ENCODE peak calls at places on chromosome 2, in six cellular contexts. Z, V, Y, R, H and E are unnamed samples.

GRCh38 chr2:187549951-187550555 is 4.2 kb downstream of the TFPI start:
- DNase-seq in Z (no peak), V (no peak), Y (no peak), R (no peak), H (no peak), E (no peak)

GRCh38 chr2:13009027-13009426 is 292.3 kb downstream of the TRIB2 start:
- DNase-seq in Z (no peak), V (no peak), Y (no peak), R (no peak), H (peak), E (no peak)

GRCh38 chr2:216426938-216427337 is 14.7 kb downstream of the SMARCAL1 start:
- DNase-seq in Z (no peak), V (no peak), Y (no peak), R (peak), H (peak), E (no peak)

GRCh38 chr2:18987592-18988073 is 370.8 kb downstream of the OSR1 start:
- DNase-seq in Z (no peak), V (peak), Y (peak), R (peak), H (peak), E (no peak)

GRCh38 chr2:14944562-14945346 is 312.2 kb downstream of the LRATD1 start:
- DNase-seq in Z (no peak), V (no peak), Y (no peak), R (peak), H (peak), E (no peak)

GRCh38 chr2:109378682-109379081 is 235.1 kb downstream of the SEPTIN10 start:
- DNase-seq in Z (no peak), V (no peak), Y (peak), R (no peak), H (peak), E (no peak)

GRCh38 chr2:163210430-163210918 is 371.9 kb upstream of the KCNH7 start:
- DNase-seq in Z (no peak), V (no peak), Y (no peak), R (no peak), H (peak), E (no peak)

GRCh38 chr2:225865468-225865867 is 466.0 kb downstream of the NYAP2 start:
- DNase-seq in Z (no peak), V (no peak), Y (no peak), R (peak), H (peak), E (no peak)

GRCh38 chr2:38075436-38076249 is at the start of gene CYP1B1:
- DNase-seq in Z (no peak), V (peak), Y (no peak), R (no peak), H (no peak), E (no peak)

GRCh38 chr2:230660294-230661060 is 52.2 kb upstream of the CAB39 start:
- DNase-seq in Z (no peak), V (peak), Y (no peak), R (no peak), H (no peak), E (no peak)

GRCh38 chr2:175034728-175035127 is 29.5 kb upstream of the CHN1 start:
- DNase-seq in Z (no peak), V (no peak), Y (no peak), R (no peak), H (no peak), E (no peak)

GRCh38 chr2:28471701-28472236 is 24.1 kb upstream of the PLB1 start:
- DNase-seq in Z (no peak), V (no peak), Y (no peak), R (no peak), H (no peak), E (no peak)

GRCh38 chr2:186422226-186422625 is 63.8 kb upstream of the ZC3H15 start:
- DNase-seq in Z (no peak), V (no peak), Y (peak), R (peak), H (peak), E (no peak)

GRCh38 chr2:69368588-69368987 is 18.4 kb downstream of the GFPT1 start:
- DNase-seq in Z (no peak), V (no peak), Y (no peak), R (no peak), H (no peak), E (no peak)

GRCh38 chr2:86017901-86018896 is 87.5 kb downstream of the POLR1A start:
- DNase-seq in Z (no peak), V (no peak), Y (peak), R (no peak), H (peak), E (no peak)

GRCh38 chr2:148273158-148273691 is 252.3 kb downstream of the MBD5 start:
- DNase-seq in Z (no peak), V (no peak), Y (no peak), R (peak), H (peak), E (no peak)

GRCh38 chr2:47488870-47489584 is 86.1 kb downstream of the MSH2 start:
- DNase-seq in Z (no peak), V (no peak), Y (no peak), R (peak), H (peak), E (no peak)

GRCh38 chr2:190267302-190267701 is 52.3 kb downstream of the HIBCH start:
- DNase-seq in Z (no peak), V (no peak), Y (no peak), R (peak), H (peak), E (no peak)

GRCh38 chr2:176080540-176081355 is 3.0 kb downstream of the EVX2 start:
- DNase-seq in Z (peak), V (no peak), Y (no peak), R (no peak), H (no peak), E (no peak)

GRCh38 chr2:216683846-216684245 is 11.5 kb downstream of the IGFBP5 start:
- DNase-seq in Z (no peak), V (no peak), Y (peak), R (peak), H (peak), E (no peak)

GRCh38 chr2:191566347-191566746 is 111.6 kb upstream of the NABP1 start:
- DNase-seq in Z (peak), V (peak), Y (peak), R (peak), H (peak), E (no peak)

GRCh38 chr2:216474925-216475670 is 23.5 kb upstream of the RPL37A start:
- DNase-seq in Z (peak), V (no peak), Y (no peak), R (no peak), H (no peak), E (no peak)

GRCh38 chr2:233926806-233927205 is 9.6 kb downstream of the TRPM8 start:
- DNase-seq in Z (no peak), V (no peak), Y (no peak), R (no peak), H (no peak), E (no peak)

GRCh38 chr2:233928594-233929351 is 11.6 kb downstream of the TRPM8 start:
- DNase-seq in Z (no peak), V (no peak), Y (no peak), R (no peak), H (peak), E (no peak)

GRCh38 chr2:233925402-233925801 is 8.2 kb downstream of the TRPM8 start:
- DNase-seq in Z (no peak), V (no peak), Y (no peak), R (no peak), H (no peak), E (no peak)

GRCh38 chr2:233934524-233934923 is 17.4 kb downstream of the TRPM8 start:
- DNase-seq in Z (no peak), V (no peak), Y (no peak), R (no peak), H (no peak), E (no peak)

DNA sequence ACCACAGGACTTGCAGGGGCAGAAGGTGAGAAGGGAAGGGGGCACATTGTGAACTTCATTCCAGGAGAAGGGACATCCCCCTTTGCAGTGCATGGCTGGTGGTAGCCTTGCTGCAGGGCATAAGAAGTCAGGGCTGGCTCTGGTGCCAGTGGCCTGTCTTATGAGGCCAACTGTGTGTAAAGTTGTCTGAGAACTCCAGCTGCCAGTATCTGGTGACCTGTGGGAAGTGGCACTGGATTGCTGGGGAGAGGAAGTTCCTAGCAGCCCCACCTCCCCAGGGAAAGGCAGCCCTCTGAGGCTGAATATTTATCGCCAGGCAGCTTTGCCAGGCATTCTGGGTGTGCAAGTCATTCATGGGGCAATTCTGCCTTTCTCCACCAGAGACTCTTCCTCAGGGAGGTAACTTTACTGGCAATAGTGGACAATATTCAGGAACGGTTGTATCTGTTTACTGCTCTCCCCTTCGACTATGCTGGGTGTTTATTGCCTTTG is 12.2 kb downstream of the TRPM8 start:
- DNase-seq in Z (no peak), V (no peak), Y (no peak), R (no peak), H (no peak), E (no peak)
- TF ChIP-seq CTCF in Z (no peak), V (no peak), Y (no peak), R (no peak), H (no peak), E (no peak)

GRCh38 chr2:170917957-170918356 is 11.1 kb upstream of the GORASP2 start:
- DNase-seq in Z (no peak), V (no peak), Y (no peak), R (no peak), H (no peak), E (no peak)
- TF ChIP-seq CTCF in Z (no peak), V (no peak), Y (no peak), R (no peak), H (no peak), E (no peak)

DNA sequence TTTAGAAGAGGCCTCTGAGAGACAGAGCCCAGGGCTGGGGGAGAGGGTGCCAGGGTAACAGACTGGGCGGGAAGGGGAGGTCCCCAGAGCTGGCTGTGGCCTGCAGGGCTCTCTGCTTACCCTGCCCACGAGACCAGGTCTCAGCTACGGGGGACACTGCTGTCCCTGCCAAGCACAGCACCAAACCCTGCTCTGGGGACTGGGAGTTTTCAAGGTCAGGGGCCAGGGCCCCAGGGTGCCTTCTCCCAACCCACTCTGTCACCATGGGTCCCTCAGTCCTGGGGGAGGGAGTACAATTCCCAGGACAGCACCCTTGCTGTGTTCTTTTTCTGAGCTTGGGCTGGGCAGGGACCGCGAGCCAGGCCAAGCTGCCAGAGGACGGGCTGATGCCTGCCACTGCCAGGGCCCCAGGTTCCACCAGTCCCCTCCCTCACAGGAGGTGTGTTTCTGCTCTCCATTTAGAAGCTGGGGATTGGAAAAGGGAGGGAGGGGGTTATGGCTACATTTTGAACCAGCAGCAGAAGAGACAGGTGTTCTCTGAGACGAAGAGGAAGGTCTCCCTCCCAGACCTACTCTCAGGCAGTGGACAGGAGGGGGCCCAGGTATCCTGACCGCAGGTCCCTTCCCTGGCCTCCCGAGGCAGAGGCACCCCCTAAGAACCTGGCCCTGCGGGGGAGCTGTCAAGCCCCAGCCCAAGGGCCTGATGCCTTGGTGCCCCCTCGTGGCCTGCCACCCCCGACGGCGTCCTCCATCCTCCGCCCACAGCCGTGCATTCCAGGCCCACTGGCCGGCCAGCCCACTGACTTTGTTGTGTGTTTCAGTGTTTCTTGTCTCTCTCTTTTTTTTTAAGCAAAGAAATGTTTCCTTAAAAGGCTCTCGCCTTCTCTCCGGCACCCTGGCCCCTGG is 80.4 kb downstream of the TNS1 start:
- DNase-seq in Z (no peak), V (peak), Y (peak), R (no peak), H (peak), E (no peak)
- TF ChIP-seq CTCF in Z (no peak), V (peak), Y (peak), R (peak), H (peak), E (no peak)

GRCh38 chr2:42979870-42980763 is 187.7 kb upstream of the HAAO start:
- DNase-seq in Z (no peak), V (no peak), Y (no peak), R (no peak), H (no peak), E (no peak)

GRCh38 chr2:42978175-42978886 is 185.9 kb upstream of the HAAO start:
- DNase-seq in Z (no peak), V (no peak), Y (peak), R (no peak), H (no peak), E (no peak)

GRCh38 chr2:42978887-42979415 is 186.6 kb upstream of the HAAO start:
- DNase-seq in Z (no peak), V (no peak), Y (no peak), R (no peak), H (no peak), E (no peak)

GRCh38 chr2:42980764-42981416 is 188.5 kb upstream of the HAAO start:
- DNase-seq in Z (no peak), V (no peak), Y (no peak), R (no peak), H (no peak), E (no peak)

DNA sequence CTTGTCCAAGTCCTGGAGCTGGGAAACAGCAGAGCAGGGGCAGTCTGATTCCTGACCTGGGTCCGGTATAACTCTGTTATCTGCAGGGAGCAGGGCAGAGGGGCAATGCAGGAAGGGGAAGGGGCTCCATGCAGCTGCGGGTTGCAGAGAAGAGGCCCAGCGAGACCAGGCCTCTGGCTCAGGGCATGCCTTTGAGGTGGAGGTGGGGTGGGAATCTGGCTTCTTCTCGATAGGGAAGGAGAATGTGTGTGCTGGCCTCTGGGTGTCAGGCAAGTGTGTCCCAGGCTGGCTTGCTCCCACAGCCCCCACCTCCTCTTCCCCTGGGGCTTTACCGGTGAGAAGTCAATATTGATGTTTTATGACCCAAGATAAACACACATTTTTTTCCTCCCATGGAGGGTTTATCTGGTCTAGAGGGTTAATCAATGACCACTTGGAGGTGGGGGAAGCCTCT is 187.1 kb upstream of the HAAO start:
- DNase-seq in Z (no peak), V (no peak), Y (no peak), R (no peak), H (no peak), E (no peak)
- TF ChIP-seq CTCF in Z (no peak), V (no peak), Y (no peak), R (no peak), H (no peak), E (no peak)

GRCh38 chr2:126657636-126658315 is 1.8 kb downstream of the GYPC start:
- DNase-seq in Z (peak), V (peak), Y (peak), R (peak), H (peak), E (no peak)
- TF ChIP-seq CTCF in Z (no peak), V (no peak), Y (peak), R (peak), H (no peak), E (no peak)

DNA sequence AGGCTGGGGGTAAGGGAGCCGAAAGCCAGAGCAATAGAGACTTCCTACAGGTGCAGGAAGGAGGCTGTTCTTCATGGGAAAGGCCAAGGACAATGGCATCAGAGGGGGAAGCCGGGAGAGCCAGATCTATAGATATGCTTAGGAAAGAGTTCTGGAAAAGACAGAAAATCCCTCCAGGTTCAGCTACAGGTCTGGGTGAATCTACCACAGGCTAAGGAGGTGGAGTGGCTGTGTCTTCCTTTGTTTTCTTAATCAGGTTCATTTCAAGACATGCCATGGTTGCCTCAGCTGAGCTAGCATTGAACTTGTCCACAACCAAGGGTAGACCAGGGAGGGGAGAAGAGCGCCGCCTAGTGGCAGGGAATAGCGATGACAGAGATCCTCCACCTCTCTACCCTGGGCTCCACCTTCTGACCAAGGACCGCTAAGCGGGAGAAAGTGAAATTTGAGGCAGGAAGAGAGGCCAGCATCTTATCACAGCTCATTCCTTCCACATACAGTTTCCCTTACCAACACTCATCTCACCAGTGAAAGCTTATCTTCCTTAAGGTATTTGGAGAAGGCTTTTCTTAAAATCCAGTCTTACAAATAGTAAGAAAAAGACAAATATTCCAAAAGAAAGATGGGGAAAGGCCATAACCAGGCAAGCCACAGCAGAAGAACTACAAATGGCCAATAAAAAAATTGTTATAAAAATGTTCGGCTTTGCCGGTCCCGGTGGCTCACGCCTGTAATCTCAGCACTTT is 74.2 kb downstream of the VIT start:
- DNase-seq in Z (peak), V (no peak), Y (no peak), R (peak), H (peak), E (peak)
- TF ChIP-seq CTCF in Z (peak), V (peak), Y (no peak), R (peak), H (peak), E (peak)

GRCh38 chr2:142602418-142602989 is 275.0 kb upstream of the KYNU start:
- DNase-seq in Z (no peak), V (no peak), Y (no peak), R (no peak), H (no peak), E (no peak)

GRCh38 chr2:142599504-142599903 is 278.0 kb upstream of the KYNU start:
- DNase-seq in Z (no peak), V (no peak), Y (no peak), R (no peak), H (no peak), E (no peak)

GRCh38 chr2:142601794-142602193 is 275.7 kb upstream of the KYNU start:
- DNase-seq in Z (no peak), V (no peak), Y (no peak), R (no peak), H (no peak), E (no peak)

GRCh38 chr2:142603761-142604160 is 273.7 kb upstream of the KYNU start:
- DNase-seq in Z (no peak), V (no peak), Y (no peak), R (no peak), H (no peak), E (no peak)
- TF ChIP-seq CTCF in Z (no peak), V (peak), Y (no peak), R (no peak), H (peak), E (peak)

DNA sequence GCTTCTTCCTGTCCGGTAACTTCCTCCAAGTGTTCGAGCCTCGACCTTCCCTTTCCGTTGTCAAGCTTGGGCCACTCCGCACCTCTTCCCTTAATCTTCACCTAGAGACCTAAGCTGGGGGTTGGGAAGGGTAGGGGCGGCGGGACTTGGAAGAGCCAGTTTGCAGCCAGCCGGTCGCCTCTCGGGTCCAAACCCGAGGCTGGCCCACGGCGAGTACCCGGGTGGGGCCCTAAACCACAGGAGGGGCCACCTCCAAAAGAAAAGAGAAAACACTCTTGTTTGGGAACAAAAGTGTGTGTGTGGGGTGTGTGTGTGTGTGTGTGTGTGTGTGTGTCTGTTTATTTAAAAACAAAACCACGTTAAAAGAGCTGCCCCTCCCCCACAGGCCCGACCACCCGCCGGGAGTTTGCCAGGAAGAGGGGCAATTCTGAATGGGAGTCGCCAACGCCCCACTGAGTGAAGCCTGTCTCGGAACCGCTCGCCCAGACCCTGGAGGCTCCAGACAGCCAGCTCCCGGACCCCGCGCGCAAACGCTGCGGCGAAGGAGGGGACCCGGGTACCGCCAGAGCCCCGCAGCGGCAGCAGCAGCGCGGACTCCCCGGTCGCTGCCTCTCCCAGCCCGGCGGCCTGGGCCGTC is 476 bp upstream of the RHOB start:
- DNase-seq in Z (no peak), V (peak), Y (no peak), R (no peak), H (no peak), E (no peak)
- TF ChIP-seq CTCF in Z (no peak), V (no peak), Y (no peak), R (no peak), H (no peak), E (no peak)